ENCODE peak calls at places on chromosomes 6 and 20, in nine cellular contexts. Q is A673; I is fibroblast of lung; X is CD4-positive, alpha-beta T cell; L is uterus; P is AG10803; Z is omental fat pad; H is mucosa of descending colon; A is cardiac muscle cell. K is an unnamed sample.

GRCh38 chr20:63698739-63699465 is 2.5 kb downstream of the TNFRSF6B start:
- DNase-seq in Q (peak), I (peak), X (no peak), L (peak), P (peak), Z (no peak), H (no peak), A (peak), K (peak)

GRCh38 chr20:50226093-50226974 is 35.7 kb downstream of the CEBPB start:
- DNase-seq in Q (no peak), I (peak), X (no peak), L (peak), P (peak), Z (peak), H (no peak), A (peak), K (peak)

GRCh38 chr20:46894579-46894958 is at the start of gene EYA2:
- DNase-seq in Q (no peak), I (no peak), X (no peak), L (peak), P (peak), Z (no peak), H (peak), A (peak), K (no peak)

GRCh38 chr6:125846292-125847024 is 55.7 kb downstream of the NCOA7 start:
- DNase-seq in Q (no peak), I (no peak), X (no peak), L (no peak), P (no peak), Z (no peak), H (no peak), A (no peak), K (no peak)

GRCh38 chr6:136921521-136921935 is 573 bp upstream of the SLC35D3 start:
- DNase-seq in Q (no peak), I (no peak), X (no peak), L (no peak), P (no peak), Z (no peak), H (peak), A (no peak), K (no peak)

GRCh38 chr6:14596410-14596809 is 478.8 kb downstream of the CD83 start:
- DNase-seq in Q (peak), I (peak), X (no peak), L (no peak), P (peak), Z (no peak), H (no peak), A (peak), K (peak)

GRCh38 chr6:127402890-127403617 is 56.1 kb downstream of the KIAA0408 start:
- DNase-seq in Q (peak), I (no peak), X (no peak), L (no peak), P (no peak), Z (no peak), H (no peak), A (no peak), K (no peak)

GRCh38 chr20:53608456-53609413 is 15.1 kb upstream of the ZNF217 start:
- DNase-seq in Q (peak), I (no peak), X (peak), L (no peak), P (peak), Z (no peak), H (no peak), A (peak), K (peak)

GRCh38 chr6:2861822-2862164 is 20.1 kb upstream of the SERPINB1 start:
- DNase-seq in Q (no peak), I (no peak), X (no peak), L (no peak), P (no peak), Z (no peak), H (no peak), A (no peak), K (no peak)

GRCh38 chr6:71886184-71887005 is at the start of gene RIMS1:
- DNase-seq in Q (peak), I (no peak), X (no peak), L (no peak), P (peak), Z (no peak), H (no peak), A (peak), K (peak)
- TF ChIP-seq CTCF in Q (peak), I (peak), X (no peak), L (no peak), P (no peak), Z (no peak), H (no peak), A (peak), K (no peak)

GRCh38 chr6:118696262-118696661 is 44.9 kb upstream of the CEP85L start:
- DNase-seq in Q (no peak), I (no peak), X (no peak), L (no peak), P (no peak), Z (no peak), H (no peak), A (no peak), K (no peak)

GRCh38 chr6:118693562-118693961 is 42.2 kb upstream of the CEP85L start:
- DNase-seq in Q (no peak), I (no peak), X (no peak), L (no peak), P (no peak), Z (no peak), H (no peak), A (no peak), K (no peak)

GRCh38 chr6:118697554-118697953 is 46.2 kb upstream of the CEP85L start:
- DNase-seq in Q (peak), I (no peak), X (no peak), L (no peak), P (no peak), Z (no peak), H (no peak), A (no peak), K (no peak)
- TF ChIP-seq CTCF in Q (peak), I (no peak), X (no peak), L (no peak), P (no peak), Z (no peak), H (no peak), A (no peak), K (no peak)

GRCh38 chr6:33606642-33607041 is 14.5 kb upstream of the ITPR3 start:
- DNase-seq in Q (no peak), I (no peak), X (no peak), L (no peak), P (no peak), Z (no peak), H (no peak), A (no peak), K (no peak)

GRCh38 chr6:33609019-33609418 is 12.1 kb upstream of the ITPR3 start:
- DNase-seq in Q (no peak), I (no peak), X (no peak), L (no peak), P (no peak), Z (no peak), H (no peak), A (no peak), K (no peak)

GRCh38 chr6:33609444-33610034 is 11.6 kb upstream of the ITPR3 start:
- DNase-seq in Q (no peak), I (peak), X (no peak), L (peak), P (peak), Z (no peak), H (no peak), A (peak), K (no peak)

GRCh38 chr6:33607126-33607783 is 13.9 kb upstream of the ITPR3 start:
- DNase-seq in Q (no peak), I (no peak), X (no peak), L (no peak), P (no peak), Z (no peak), H (no peak), A (no peak), K (no peak)

DNA sequence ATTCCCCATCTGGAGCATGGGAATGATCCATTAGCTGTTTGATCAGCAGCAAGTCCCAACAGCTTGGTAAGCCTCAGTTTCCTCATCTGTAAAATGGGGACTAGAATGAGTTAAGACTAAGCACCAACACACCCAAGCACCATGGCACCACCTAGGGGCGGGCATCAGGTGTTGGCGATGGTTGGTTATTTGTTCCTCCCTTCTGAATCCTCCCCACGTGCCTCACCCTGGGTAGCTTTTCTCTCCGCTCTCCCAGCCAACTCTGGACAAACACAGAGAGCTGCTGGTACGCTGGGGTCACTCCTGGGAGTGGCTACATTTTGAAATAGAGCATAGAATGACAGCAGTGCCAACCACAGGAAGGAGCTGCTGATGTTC is 13.3 kb upstream of the ITPR3 start:
- DNase-seq in Q (no peak), I (no peak), X (no peak), L (no peak), P (no peak), Z (no peak), H (peak), A (no peak), K (peak)
- TF ChIP-seq CTCF in Q (peak), I (no peak), X (no peak), L (no peak), P (peak), Z (no peak), H (no peak), A (peak), K (peak)

GRCh38 chr6:7993952-7994351 is 70.2 kb downstream of the BLOC1S5 start:
- DNase-seq in Q (no peak), I (no peak), X (no peak), L (no peak), P (no peak), Z (no peak), H (no peak), A (no peak), K (no peak)
- TF ChIP-seq CTCF in Q (no peak), I (no peak), X (no peak), L (no peak), P (no peak), Z (no peak), H (no peak), A (no peak), K (no peak)